ENCODE peak calls at places on chromosome 19, in four cellular contexts. M is cardiac muscle cell, H is ascending aorta, V is stomach. Z is an unnamed sample. For H3K4me1, the result is how much of the 10 kb centered on the place peaks cover.

GRCh38 chr19:35171730-35172129 is 17.2 kb downstream of the FXYD5 start:
- DNase-seq in M (no peak), H (no peak), V (no peak), Z (no peak)

GRCh38 chr19:12759686-12760085 is 8.1 kb downstream of the BEST2 start:
- DNase-seq in M (no peak), H (no peak), V (no peak), Z (no peak)

GRCh38 chr19:6125571-6125989 is 9.9 kb upstream of the ACSBG2 start:
- DNase-seq in M (peak), H (peak), V (peak), Z (peak)

GRCh38 chr19:46478356-46478986 is 7.1 kb upstream of the PNMA8A start:
- DNase-seq in M (no peak), H (peak), V (no peak), Z (peak)

GRCh38 chr19:19642506-19643157 is 825 bp downstream of the GMIP start:
- DNase-seq in M (no peak), H (no peak), V (no peak), Z (peak)

GRCh38 chr19:1944916-1945561 is 4.1 kb downstream of the CSNK1G2 start:
- DNase-seq in M (no peak), H (no peak), V (no peak), Z (no peak)

GRCh38 chr19:2166741-2167738 is 3.3 kb downstream of the DOT1L start:
- DNase-seq in M (no peak), H (peak), V (peak), Z (no peak)

GRCh38 chr19:246551-246950 is 44.7 kb downstream of the PLPP2 start:
- DNase-seq in M (no peak), H (no peak), V (no peak), Z (no peak)

GRCh38 chr19:1618157-1619093 is 13.2 kb upstream of the UQCR11 start:
- DNase-seq in M (peak), H (no peak), V (peak), Z (no peak)

GRCh38 chr19:40908981-40909380 is 26.9 kb upstream of the CYP2A7 start:
- DNase-seq in M (peak), H (no peak), V (no peak), Z (no peak)
- TF ChIP-seq CTCF in M (peak), H (peak), V (no peak), Z (no peak)

GRCh38 chr19:44745887-44746600 is 2.5 kb upstream of the BCL3 start:
- DNase-seq in M (no peak), H (no peak), V (no peak), Z (no peak)
- H3K4me1 ChIP-seq in M (under half), H (under half), V (half or more), Z (under half)

GRCh38 chr19:55115446-55116065 is 1.9 kb downstream of the PPP1R12C start:
- DNase-seq in M (no peak), H (no peak), V (no peak), Z (no peak)
- H3K27ac ChIP-seq in M (no peak), H (peak), V (peak), Z (no peak)

GRCh38 chr19:36214388-36215275 is at the start of the genes ZNF146 and ZNF565:
- DNase-seq in M (peak), H (peak), V (peak), Z (peak)
- TF ChIP-seq CTCF in M (no peak), H (no peak), V (no peak), Z (no peak)

GRCh38 chr19:10568444-10568825 is 344 bp downstream of the CDKN2D start:
- DNase-seq in M (no peak), H (no peak), V (peak), Z (no peak)
- H3K4me1 ChIP-seq in M (under half), H (under half), V (half or more), Z (under half)

GRCh38 chr19:56145698-56146097 is 4.6 kb downstream of the ZNF444 start:
- DNase-seq in M (no peak), H (no peak), V (no peak), Z (no peak)

GRCh38 chr19:56142087-56142787 is 1.1 kb downstream of the ZNF444 start:
- DNase-seq in M (no peak), H (no peak), V (peak), Z (no peak)

GRCh38 chr19:56142897-56143434 is 1.9 kb downstream of the ZNF444 start:
- DNase-seq in M (no peak), H (no peak), V (no peak), Z (no peak)

GRCh38 chr19:56144816-56145215 is 3.7 kb downstream of the ZNF444 start:
- DNase-seq in M (no peak), H (no peak), V (no peak), Z (no peak)

DNA sequence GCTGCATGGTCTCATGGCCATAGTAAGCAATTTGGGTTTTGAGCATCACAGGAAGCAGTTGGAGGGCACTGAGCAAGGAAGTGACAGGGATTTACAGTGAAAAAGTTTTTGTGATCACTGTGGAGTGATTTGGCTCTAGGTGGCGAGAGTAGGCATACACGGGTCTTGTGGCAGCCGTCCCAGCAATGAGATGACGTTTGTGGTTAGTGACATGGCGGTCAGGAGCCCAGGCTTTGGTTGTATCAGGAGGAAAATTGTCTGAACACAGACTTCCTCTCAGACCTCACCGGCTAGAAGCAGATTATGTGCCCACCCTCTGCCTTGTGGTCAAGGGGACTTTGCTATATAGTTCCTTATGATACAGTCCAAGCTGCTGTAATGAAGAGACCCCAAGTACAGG is 3.3 kb downstream of the ZNF444 start:
- DNase-seq in M (no peak), H (no peak), V (no peak), Z (no peak)
- H3K27ac ChIP-seq in M (peak), H (no peak), V (peak), Z (no peak)

GRCh38 chr19:4316940-4317339 is 12.5 kb downstream of the FSD1 start:
- DNase-seq in M (no peak), H (no peak), V (no peak), Z (no peak)
- TF ChIP-seq CTCF in M (no peak), H (no peak), V (no peak), Z (no peak)

Z was measured in A673.